ENCODE peak calls at places on chromosomes 16 and 17, in four cellular contexts. Q is GM13977, B is pancreas, A is fibroblast of mammary gland. I is an unnamed sample.

GRCh38 chr16:77169650-77170236 is 21.2 kb upstream of the MON1B start:
- DNase-seq in Q (peak; percentile 30), A (peak; percentile 50), B (no peak), I (peak; percentile 41)

GRCh38 chr17:48529191-48529979 is 1.4 kb downstream of the HOXB1 start:
- DNase-seq in Q (no peak), A (no peak), B (no peak), I (no peak)

GRCh38 chr17:53234138-53234537 is 588.6 kb upstream of the KIF2B start:
- DNase-seq in A (no peak), Q (no peak), B (no peak), I (no peak)

GRCh38 chr16:68429081-68429740 is 19.1 kb downstream of the SMPD3 start:
- DNase-seq in B (no peak), A (no peak), Q (no peak), I (no peak)

GRCh38 chr16:75420987-75421819 is 12.1 kb downstream of the CFDP1 start:
- DNase-seq in Q (no peak), A (peak; percentile 80), B (peak; percentile 69), I (no peak)

GRCh38 chr16:79547085-79547484 is 53.5 kb downstream of the MAF start:
- DNase-seq in A (no peak), Q (no peak), B (no peak), I (no peak)

GRCh38 chr16:75341934-75342811 is 90.7 kb upstream of the BCAR1 start:
- DNase-seq in A (peak; percentile 89), Q (no peak), B (no peak), I (no peak)

GRCh38 chr17:7130626-7131467 is 16.2 kb upstream of the ASGR2 start:
- DNase-seq in B (no peak), Q (no peak), A (no peak), I (no peak)

GRCh38 chr16:75322706-75323105 is 71.3 kb upstream of the BCAR1 start:
- DNase-seq in Q (no peak), A (peak; percentile 65), B (no peak), I (no peak)

GRCh38 chr16:87965973-87966667 is 14.9 kb downstream of the BANP start:
- DNase-seq in A (peak; percentile 69), Q (no peak), B (no peak), I (no peak)

GRCh38 chr17:74353446-74354060 is 8.1 kb downstream of the BTBD17 start:
- DNase-seq in B (no peak), Q (no peak), A (no peak), I (no peak)

GRCh38 chr17:47188266-47188665 is 829 bp downstream of the CDC27 start:
- DNase-seq in Q (peak; percentile 26), B (no peak), A (peak; percentile 79), I (no peak)

GRCh38 chr16:70687172-70687531 is 1.3 kb upstream of the MTSS2 start:
- DNase-seq in B (no peak), Q (no peak), A (no peak), I (no peak)

GRCh38 chr16:87644596-87644995 is 42.3 kb downstream of the JPH3 start:
- DNase-seq in B (no peak), Q (no peak), A (no peak), I (no peak)

GRCh38 chr17:39730095-39730921 is at the start of gene MIEN1:
- DNase-seq in Q (peak; percentile 99), A (peak; percentile 67), B (peak; percentile 99), I (peak; percentile 99)

GRCh38 chr16:30054959-30055553 is 10.5 kb upstream of the ALDOA start:
- DNase-seq in Q (peak; percentile 66), A (no peak), B (peak; percentile 77), I (peak; percentile 70)

GRCh38 chr16:67052399-67052798 is 23.4 kb downstream of the CBFB start:
- DNase-seq in Q (no peak), A (no peak), B (no peak), I (no peak)

GRCh38 chr16:89993377-89993776 is 25.9 kb downstream of the DBNDD1 start:
- DNase-seq in A (no peak), B (no peak), Q (no peak), I (no peak)

GRCh38 chr17:37841232-37841631 is 83.0 kb upstream of the TBC1D3K start:
- DNase-seq in B (no peak), Q (no peak), A (no peak), I (no peak)

GRCh38 chr17:28738680-28739384 is 5.0 kb upstream of the TRAF4 start:
- DNase-seq in B (no peak), Q (peak; percentile 62), A (no peak), I (peak; percentile 57)

GRCh38 chr17:33267279-33267790 is 25.8 kb downstream of the ASIC2 start:
- DNase-seq in B (no peak), Q (no peak), A (peak; percentile 95), I (no peak)

GRCh38 chr17:67577429-67577828 is 140.3 kb upstream of the NOL11 start:
- DNase-seq in A (no peak), Q (no peak), B (no peak), I (no peak)

GRCh38 chr17:67573987-67574657 is 143.6 kb upstream of the NOL11 start:
- DNase-seq in B (no peak), A (peak; percentile 6), Q (no peak), I (no peak)

GRCh38 chr17:67576471-67576870 is 141.3 kb upstream of the NOL11 start:
- DNase-seq in Q (no peak), A (no peak), B (no peak), I (no peak)

GRCh38 chr17:67574658-67575293 is 143.0 kb upstream of the NOL11 start:
- DNase-seq in Q (peak; percentile 49), A (no peak), B (no peak), I (peak; percentile 42)

GRCh38 chr17:67575325-67575724 is 142.4 kb upstream of the NOL11 start:
- DNase-seq in A (no peak), B (no peak), Q (peak; percentile 39), I (peak; percentile 51)
- TF ChIP-seq CTCF in A (no peak), B (no peak), Q (peak; percentile 59), I (peak; percentile 54)

GRCh38 chr17:42929497-42929844 is 28.9 kb downstream of the G6PC1 start:
- DNase-seq in Q (no peak), A (no peak), B (no peak), I (no peak)
- TF ChIP-seq CTCF in Q (no peak), A (no peak), B (no peak), I (no peak)

DNA sequence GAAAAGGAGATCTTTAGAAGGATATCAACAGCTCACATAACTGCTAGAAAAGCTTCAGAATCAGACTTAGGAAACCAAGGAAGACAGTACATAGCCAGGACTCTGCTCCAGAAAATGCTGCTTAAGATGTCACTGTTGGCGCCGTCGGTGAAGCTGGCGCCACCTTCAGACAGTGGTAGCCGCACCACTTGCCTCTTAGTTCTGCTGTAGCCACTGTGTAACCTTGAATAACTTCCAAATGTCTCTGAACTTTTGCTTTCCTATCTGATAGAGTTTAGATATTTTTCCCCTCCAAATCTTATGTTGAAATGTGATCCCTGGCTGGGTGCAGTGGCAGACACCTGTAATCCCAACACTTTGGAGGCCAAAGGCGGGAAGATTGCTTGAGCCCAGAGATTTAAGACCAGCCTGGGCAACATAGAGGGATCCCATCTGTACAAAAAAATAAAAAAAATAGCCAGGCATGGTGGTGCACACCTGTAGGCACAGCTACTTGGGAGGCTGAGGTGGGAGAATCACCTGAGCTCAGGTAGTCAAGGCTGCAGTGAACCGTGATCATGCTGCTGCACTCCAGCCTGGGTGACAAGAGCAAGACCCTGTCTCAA is 6.3 kb upstream of the USP31 start:
- DNase-seq in Q (no peak), A (peak; percentile 22), B (no peak), I (no peak)
- TF ChIP-seq CTCF in Q (peak; percentile 58), A (peak; percentile 49), B (no peak), I (peak; percentile 51)

GRCh38 chr16:2148714-2149629 is 547 bp downstream of the RAB26 start:
- DNase-seq in A (peak; percentile 32), B (peak; percentile 80), Q (no peak), I (no peak)

GRCh38 chr16:2149630-2150417 is 1.4 kb downstream of the RAB26 start:
- DNase-seq in B (no peak), Q (no peak), A (peak; percentile 34), I (no peak)

GRCh38 chr16:2147378-2147777 is 1.0 kb upstream of the RAB26 start:
- DNase-seq in A (no peak), B (no peak), Q (no peak), I (no peak)

GRCh38 chr16:2146739-2147138 is 1.7 kb upstream of the RAB26 start:
- DNase-seq in Q (no peak), B (peak; percentile 56), A (no peak), I (no peak)

GRCh38 chr16:2147981-2148671 is at the start of gene RAB26:
- DNase-seq in Q (peak; percentile 76), A (peak; percentile 31), B (peak; percentile 93), I (peak; percentile 48)
- TF ChIP-seq CTCF in Q (no peak), A (no peak), B (no peak), I (no peak)

GRCh38 chr16:284204-285120 is 1.5 kb downstream of the PDIA2 start:
- DNase-seq in A (no peak), Q (no peak), B (no peak), I (no peak)
- TF ChIP-seq CTCF in A (no peak), Q (no peak), B (no peak), I (no peak)

GRCh38 chr17:81102352-81102751 is 63.0 kb upstream of the PVALEF start:
- DNase-seq in Q (no peak), A (no peak), B (no peak), I (no peak)
- TF ChIP-seq CTCF in Q (no peak), A (no peak), B (no peak), I (no peak)

GRCh38 chr17:50184611-50185398 is 16.6 kb downstream of the COL1A1 start:
- DNase-seq in B (no peak), Q (no peak), A (peak; percentile 82), I (peak; percentile 51)

GRCh38 chr17:50182783-50183438 is 17.1 kb downstream of the SGCA start:
- DNase-seq in Q (no peak), B (no peak), A (peak; percentile 43), I (no peak)

GRCh38 chr17:50183439-50184001 is 17.7 kb downstream of the SGCA start:
- DNase-seq in A (peak; percentile 63), Q (no peak), B (no peak), I (peak; percentile 50)

GRCh38 chr17:50185724-50186545 is 15.5 kb downstream of the COL1A1 start:
- DNase-seq in Q (no peak), B (no peak), A (peak; percentile 61), I (no peak)

DNA sequence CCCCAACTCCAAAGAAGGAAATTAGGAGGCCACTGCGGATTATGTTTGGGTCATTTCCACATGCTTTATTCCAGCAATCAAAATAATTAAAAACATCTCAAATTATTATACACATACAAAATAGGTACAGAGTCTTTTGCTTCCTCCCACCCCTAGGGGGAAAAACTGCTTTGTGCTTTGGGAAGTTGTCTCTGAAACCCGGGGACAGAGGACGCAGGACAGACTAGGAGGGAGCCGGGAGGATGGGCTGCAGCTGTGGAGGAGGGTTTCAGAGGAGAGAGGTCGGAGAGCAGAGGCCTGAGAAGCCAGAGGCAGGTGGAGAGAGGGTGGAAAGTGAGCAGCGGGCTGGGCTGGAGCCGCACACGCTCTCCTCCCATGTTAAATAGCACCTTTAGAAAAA is 17.4 kb downstream of the COL1A1 start:
- DNase-seq in A (peak; percentile 57), Q (no peak), B (no peak), I (no peak)
- TF ChIP-seq CTCF in A (peak; percentile 31), Q (no peak), B (no peak), I (no peak)